ENCODE peak calls at places on chromosomes 13 and 19, in nine cellular contexts. V is stomach, W is breast epithelium, Q is transverse colon, O is esophagus squamous epithelium, D is body of pancreas, F is tibial nerve, L is IMR-90, M is heart left ventricle. A is an unnamed sample.

GRCh38 chr19:20060282-20060681 is 17.5 kb upstream of the ZNF90 start:
- DNase-seq in L (no peak), Q (no peak), V (no peak), M (no peak), W (no peak), D (no peak), F (no peak), O (no peak), A (no peak)

GRCh38 chr13:41823486-41823885 is 137.4 kb downstream of the VWA8 start:
- DNase-seq in V (no peak), W (no peak), F (no peak), L (no peak), D (no peak), Q (no peak), O (no peak), M (no peak), A (no peak)

GRCh38 chr13:45167611-45168554 is 33.0 kb downstream of the KCTD4 start:
- DNase-seq in L (no peak), D (peak; percentile 79), F (no peak), O (no peak), Q (peak; percentile 77), V (peak; percentile 82), W (peak; percentile 81), M (peak; percentile 60), A (no peak)

GRCh38 chr19:44401108-44401786 is at the start of gene ZNF285:
- DNase-seq in V (peak; percentile 84), O (no peak), Q (peak; percentile 90), D (peak; percentile 88), F (peak; percentile 67), L (peak; percentile 95), W (peak; percentile 86), M (peak; percentile 97), A (peak; percentile 98)

GRCh38 chr13:71056581-71056980 is 810.4 kb downstream of the DACH1 start:
- DNase-seq in L (no peak), F (no peak), O (no peak), D (no peak), M (no peak), V (no peak), W (no peak), Q (no peak), A (no peak)

GRCh38 chr13:32687275-32687674 is 101.0 kb downstream of the PDS5B start:
- DNase-seq in L (no peak), F (no peak), W (no peak), V (no peak), M (no peak), O (no peak), Q (no peak), D (no peak), A (no peak)

GRCh38 chr19:20078696-20079095 is 896 bp downstream of the ZNF90 start:
- DNase-seq in D (peak; percentile 35), L (peak; percentile 18), V (no peak), W (no peak), O (no peak), M (peak; percentile 30), F (no peak), Q (peak; percentile 31), A (no peak)

GRCh38 chr19:33064778-33065550 is at the start of gene RHPN2:
- DNase-seq in V (peak; percentile 81), M (peak; percentile 48), Q (peak; percentile 87), F (peak; percentile 22), O (no peak), W (no peak), L (peak; percentile 45), D (peak; percentile 75), A (peak; percentile 57)

GRCh38 chr19:46890423-46891170 is 29.8 kb downstream of the ARHGAP35 start:
- DNase-seq in W (no peak), V (no peak), O (no peak), D (peak; percentile 13), Q (no peak), L (peak; percentile 92), M (no peak), F (no peak), A (no peak)

GRCh38 chr13:108657520-108657919 is 28.1 kb downstream of the MYO16 start:
- DNase-seq in L (no peak), O (no peak), D (no peak), Q (no peak), F (no peak), V (no peak), W (no peak), M (no peak), A (no peak)

GRCh38 chr13:101490400-101491015 is 38.0 kb downstream of the ITGBL1 start:
- DNase-seq in V (no peak), D (no peak), Q (no peak), F (no peak), W (no peak), L (no peak), O (no peak), M (no peak), A (peak; percentile 78)

GRCh38 chr19:1401138-1401888 is at the start of gene GAMT:
- DNase-seq in M (no peak), O (no peak), W (no peak), F (no peak), D (peak; percentile 72), V (no peak), Q (peak; percentile 52), L (no peak), A (peak; percentile 48)

DNA sequence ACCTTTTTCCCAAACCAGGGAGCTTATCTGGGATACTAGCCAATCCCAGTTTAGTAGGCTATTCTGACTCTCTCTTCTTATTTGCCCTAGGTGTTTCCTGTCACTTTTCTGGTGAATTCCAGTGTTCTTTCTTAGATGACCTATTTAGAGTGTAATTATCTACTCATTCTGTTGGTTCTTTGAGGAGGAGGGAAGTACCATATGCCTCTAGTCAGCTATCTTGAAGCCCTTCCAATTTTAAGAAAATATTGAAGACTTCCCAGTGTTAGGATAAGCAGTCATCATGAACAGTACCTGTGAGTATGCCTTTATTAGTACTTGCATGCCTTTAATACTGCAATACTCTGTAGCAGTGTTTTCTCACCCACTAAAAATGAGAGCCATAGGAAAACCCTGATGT is 724.3 kb upstream of the SLITRK1 start:
- DNase-seq in V (no peak), O (no peak), F (no peak), Q (no peak), M (no peak), D (no peak), W (no peak), L (no peak), A (no peak)
- TF ChIP-seq POLR2A in V (no peak), O (no peak), F (no peak), Q (no peak), M (no peak), D (no peak), W (no peak), L (no peak), A (no peak)

GRCh38 chr13:49206641-49207040 is 13.5 kb upstream of the MLNR start:
- DNase-seq in D (no peak), L (no peak), Q (no peak), O (no peak), V (no peak), W (no peak), M (no peak), F (no peak), A (no peak)
- H3K36me3 ChIP-seq in D (peaks cover 5% of the 10 kb centered on the region), L (peaks cover 25% of the 10 kb centered on the region), Q (no peaks in the 10 kb centered on the region), O (no peaks in the 10 kb centered on the region), V (peaks cover 26% of the 10 kb centered on the region), W (no peaks in the 10 kb centered on the region), M (peaks cover 79% of the 10 kb centered on the region), F (no peaks in the 10 kb centered on the region), A (peaks cover 10% of the 10 kb centered on the region)

GRCh38 chr19:35615036-35615435 is 2.5 kb downstream of the HAUS5 start:
- DNase-seq in W (no peak), O (no peak), F (no peak), D (no peak), M (no peak), L (no peak), V (no peak), Q (no peak), A (no peak)

GRCh38 chr19:35613574-35613973 is 1.0 kb downstream of the HAUS5 start:
- DNase-seq in V (no peak), M (no peak), D (no peak), L (no peak), W (no peak), Q (no peak), F (no peak), O (no peak), A (no peak)

GRCh38 chr19:35609881-35610353 is 2.6 kb upstream of the HAUS5 start:
- DNase-seq in Q (no peak), D (no peak), M (no peak), V (no peak), L (no peak), W (no peak), O (no peak), F (no peak), A (no peak)

GRCh38 chr19:35612224-35612558 is 344 bp upstream of the HAUS5 start:
- DNase-seq in W (no peak), M (no peak), D (no peak), V (no peak), L (no peak), O (no peak), F (no peak), Q (no peak), A (no peak)

DNA sequence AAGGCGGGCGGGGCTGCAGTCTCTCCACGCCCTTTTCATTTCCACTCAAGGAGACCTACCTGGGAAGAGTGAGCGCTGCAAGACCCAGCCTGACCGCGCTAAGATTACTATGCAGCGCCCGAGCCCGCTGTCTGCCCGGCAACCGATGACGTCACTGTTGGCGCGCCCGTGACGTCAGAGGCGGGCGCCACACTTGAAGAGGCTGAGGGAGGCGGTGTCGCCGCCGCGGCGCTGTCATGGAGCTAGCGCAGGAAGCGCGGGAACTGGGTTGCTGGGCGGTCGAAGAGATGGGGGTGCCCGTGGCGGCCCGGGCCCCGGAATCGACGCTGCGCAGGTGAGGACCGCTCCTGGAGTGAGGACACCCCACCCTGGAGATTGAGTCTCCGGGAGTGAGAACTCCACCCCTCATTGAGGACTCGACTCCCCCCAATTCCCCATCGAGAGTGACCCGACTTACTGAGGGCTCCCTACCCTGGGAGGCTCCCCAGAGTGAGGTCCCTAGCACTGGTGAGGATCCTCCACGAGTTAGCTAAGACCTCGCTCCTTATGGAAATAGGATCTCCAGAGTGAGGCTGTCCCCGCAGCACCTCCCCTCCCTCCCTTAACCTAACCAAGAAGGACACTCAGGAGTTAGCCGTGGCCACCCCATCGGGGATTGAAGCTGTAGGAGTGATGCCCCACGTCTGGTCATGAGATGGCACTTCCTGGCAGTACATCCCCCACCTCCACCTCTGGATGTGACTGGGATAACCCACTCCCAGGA is at the start of gene HAUS5:
- DNase-seq in M (peak; percentile 92), D (peak; percentile 97), O (peak; percentile 74), Q (peak; percentile 96), V (peak; percentile 99), L (peak; percentile 87), F (peak; percentile 95), W (peak; percentile 96), A (peak; percentile 94)
- TF ChIP-seq POLR2A in M (no peak), D (peak; percentile 62), O (peak; percentile 66), Q (peak; percentile 49), V (no peak), L (no peak), F (peak; percentile 49), W (no peak), A (peak; percentile 65)

DNA sequence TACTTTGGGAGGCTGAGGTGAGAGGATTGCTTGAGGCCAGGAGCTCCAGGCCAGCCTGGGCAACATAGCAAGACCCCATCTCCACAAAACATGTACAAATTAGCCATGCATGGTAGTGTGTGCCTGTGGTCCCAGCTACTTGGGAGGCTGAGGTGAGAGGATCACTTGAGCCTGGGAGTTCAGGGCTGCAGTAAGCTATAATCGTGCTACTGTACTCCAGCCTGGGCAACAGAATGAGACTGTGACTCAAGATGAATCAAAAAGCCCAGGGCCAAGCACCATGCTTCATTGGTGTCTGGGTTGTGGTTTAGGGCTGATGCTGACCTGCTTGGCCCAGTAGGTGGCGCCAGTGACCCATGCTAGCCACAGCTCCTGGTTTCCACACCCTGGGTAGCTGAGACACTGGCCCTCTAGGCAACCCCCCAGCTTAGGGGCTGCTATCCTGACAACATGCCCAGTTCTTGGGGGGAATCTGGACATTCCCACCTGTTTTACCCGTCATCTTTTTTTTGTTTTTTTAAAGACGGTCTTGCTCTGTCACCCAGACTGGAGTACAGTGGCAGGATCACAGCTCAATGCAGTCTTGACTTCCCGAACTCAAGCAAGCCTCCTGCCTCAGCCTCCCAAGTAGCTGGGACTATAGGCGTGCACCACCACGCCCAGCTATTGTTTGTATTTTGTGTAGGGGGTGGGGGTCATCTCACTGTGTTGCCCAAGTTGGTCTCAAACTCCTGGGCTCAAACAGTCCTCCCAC is 5.5 kb downstream of the CCDC124 start:
- DNase-seq in O (no peak), Q (peak; percentile 81), F (peak; percentile 54), L (peak; percentile 88), D (peak; percentile 85), M (peak; percentile 75), V (peak; percentile 83), W (peak; percentile 57), A (peak; percentile 64)
- H3K36me3 ChIP-seq in O (no peaks in the 10 kb centered on the region), Q (no peaks in the 10 kb centered on the region), F (no peaks in the 10 kb centered on the region), L (peaks cover 9% of the 10 kb centered on the region), D (no peaks in the 10 kb centered on the region), M (peaks cover 48% of the 10 kb centered on the region), V (peaks cover 14% of the 10 kb centered on the region), W (no peaks in the 10 kb centered on the region), A (peaks cover 3% of the 10 kb centered on the region)